ENCODE peak calls at places on chromosomes 12 and 14, in six cellular contexts. V is prostate gland; N is uterus; O is CD8-positive, alpha-beta T cell; I is BJ; L is fibroblast of lung. X is an unnamed sample.

GRCh38 chr14:103949386-103949785 is 7.1 kb upstream of the RD3L start:
- DNase-seq in I (no peak), L (no peak), O (no peak), V (no peak), N (no peak), X (no peak)

GRCh38 chr14:96830946-96831345 is 33.8 kb downstream of the VRK1 start:
- DNase-seq in I (no peak), V (no peak), N (no peak), L (no peak), O (no peak), X (no peak)

GRCh38 chr14:65103150-65103760 is 938 bp upstream of the MAX start:
- DNase-seq in V (no peak), O (no peak), L (peak), I (no peak), N (no peak), X (no peak)

GRCh38 chr14:97602438-97603117 is 805.4 kb downstream of the VRK1 start:
- DNase-seq in I (no peak), L (no peak), N (no peak), O (peak), V (no peak), X (no peak)

GRCh38 chr12:9669534-9669933 is at the start of gene CLEC2D:
- DNase-seq in L (no peak), I (no peak), N (no peak), V (no peak), O (no peak), X (no peak)

GRCh38 chr14:34678735-34679134 is 35.7 kb downstream of the CFL2 start:
- DNase-seq in V (no peak), O (no peak), I (no peak), L (no peak), N (no peak), X (no peak)

GRCh38 chr12:50732591-50732990 is 31.3 kb upstream of the ATF1 start:
- DNase-seq in N (no peak), V (no peak), I (peak), L (peak), O (no peak), X (peak)

GRCh38 chr12:131586761-131587160 is 124.1 kb upstream of the SFSWAP start:
- DNase-seq in O (no peak), L (no peak), V (no peak), N (no peak), I (no peak), X (no peak)

GRCh38 chr14:75495882-75496281 is 26.4 kb upstream of the BATF start:
- DNase-seq in N (no peak), V (no peak), I (no peak), O (no peak), L (no peak), X (no peak)

GRCh38 chr12:131682511-131682895 is 28.4 kb upstream of the SFSWAP start:
- DNase-seq in L (no peak), N (no peak), O (no peak), V (no peak), I (no peak), X (no peak)

GRCh38 chr14:53954551-53955233 is 1.9 kb downstream of the BMP4 start:
- DNase-seq in V (no peak), L (peak), I (no peak), O (no peak), N (peak), X (no peak)

GRCh38 chr12:100826323-100826722 is 31.7 kb downstream of the ANO4 start:
- DNase-seq in L (peak), N (peak), V (peak), I (no peak), O (no peak), X (peak)

GRCh38 chr12:966715-967114 is 17.2 kb upstream of the RAD52 start:
- DNase-seq in O (no peak), I (no peak), N (no peak), L (no peak), V (no peak), X (no peak)

GRCh38 chr12:130073721-130074120 is 88.5 kb upstream of the FZD10 start:
- DNase-seq in I (no peak), N (no peak), V (peak), O (no peak), L (no peak), X (no peak)

GRCh38 chr12:31322651-31323248 is 3.2 kb downstream of the SINHCAF start:
- DNase-seq in N (no peak), V (peak), L (peak), I (no peak), O (no peak), X (peak)

GRCh38 chr14:72906879-72907278 is 13.0 kb upstream of the DPF3 start:
- DNase-seq in I (no peak), L (no peak), N (no peak), V (no peak), O (no peak), X (no peak)

GRCh38 chr12:17076335-17076734 is 470.4 kb upstream of the LMO3 start:
- DNase-seq in N (no peak), O (no peak), L (no peak), I (no peak), V (no peak), X (no peak)

GRCh38 chr12:24175281-24175680 is 225.8 kb upstream of the SOX5 start:
- DNase-seq in O (no peak), L (no peak), I (no peak), N (no peak), V (no peak), X (no peak)

DNA sequence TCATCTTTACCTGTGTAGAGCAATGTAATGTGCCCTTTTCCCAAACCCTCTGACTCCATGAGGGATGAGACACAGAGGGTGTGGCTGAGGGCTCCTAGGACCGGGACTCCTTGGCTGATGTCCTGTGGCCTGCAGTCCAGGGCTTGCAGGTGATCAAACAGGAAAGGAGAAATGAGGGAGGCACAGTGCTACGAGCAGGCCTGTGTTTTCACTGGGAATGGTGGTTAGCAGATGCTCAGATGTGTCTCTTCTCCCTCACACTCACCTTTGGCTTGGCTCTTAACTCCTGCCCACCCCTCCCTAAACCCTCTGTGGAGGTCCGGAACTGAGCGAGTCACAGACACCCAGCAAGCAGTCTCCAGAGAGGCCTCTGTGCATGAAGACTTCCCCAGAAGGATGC is 254.4 kb downstream of the DAD1 start:
- DNase-seq in L (no peak), V (no peak), I (no peak), O (no peak), N (no peak), X (no peak)
- H3K4me3 ChIP-seq in L (no peak), V (no peak), I (no peak), O (no peak), N (no peak), X (no peak)

GRCh38 chr12:109724321-109724892 is 10.8 kb downstream of the FAM222A start:
- DNase-seq in O (no peak), V (no peak), N (no peak), I (no peak), L (no peak), X (no peak)
- TF ChIP-seq CTCF in O (no peak), V (no peak), N (no peak), I (no peak), L (no peak), X (no peak)

DNA sequence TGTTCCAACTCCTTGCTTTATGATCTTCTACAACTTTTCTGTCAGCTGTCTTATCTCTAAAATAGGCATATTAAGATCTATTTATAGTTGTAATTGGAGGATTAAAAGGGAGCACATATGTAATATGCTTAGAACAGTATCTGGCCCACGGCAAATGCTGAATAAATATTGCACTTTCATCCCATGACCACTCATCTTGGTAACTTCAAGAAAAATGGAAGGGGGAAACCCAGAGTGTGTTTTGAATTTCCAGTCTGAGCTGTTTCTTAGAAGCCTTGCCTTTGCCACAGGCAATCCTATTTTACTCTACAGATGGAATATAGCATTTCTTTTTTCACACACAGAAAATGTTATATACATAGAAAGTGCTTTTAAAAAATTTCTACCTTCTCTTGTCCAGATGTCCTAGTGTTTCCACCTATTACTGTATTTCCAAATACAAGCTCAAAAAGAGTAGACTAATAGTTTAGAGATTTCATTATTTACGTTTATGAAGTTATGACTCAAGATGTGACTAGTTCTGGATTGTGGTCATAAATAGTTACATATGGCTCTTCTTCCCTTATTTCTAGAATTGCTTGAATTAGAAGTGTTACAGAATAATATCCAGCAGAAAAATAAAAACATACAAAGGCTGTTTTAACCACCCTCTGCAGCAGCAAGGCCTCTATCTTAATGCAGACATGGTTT is 6.2 kb upstream of the STXBP6 start:
- DNase-seq in L (peak), O (no peak), V (no peak), N (no peak), I (no peak), X (no peak)
- H3K4me3 ChIP-seq in L (no peak), O (no peak), V (no peak), N (no peak), I (no peak), X (no peak)

DNA sequence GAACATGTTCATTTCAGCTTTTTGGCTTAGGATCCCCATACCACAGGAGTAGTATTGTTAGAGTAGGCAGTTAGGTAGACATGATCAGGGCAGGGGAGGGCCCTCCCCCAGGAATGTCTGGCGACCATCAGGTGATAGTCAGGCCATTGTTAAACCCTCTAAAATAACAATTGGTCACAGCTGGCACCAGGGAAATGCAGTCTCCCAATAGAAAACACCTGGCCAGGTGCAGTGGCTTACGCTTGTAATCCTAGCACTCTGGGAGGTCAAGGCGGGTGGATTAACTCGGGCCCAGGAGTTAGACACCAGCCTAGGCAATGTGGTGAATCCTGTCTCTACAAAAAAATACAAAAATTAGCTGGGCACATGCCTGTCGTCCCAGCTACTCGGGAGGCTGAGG is 187.1 kb downstream of the MON2 start:
- DNase-seq in V (no peak), L (no peak), I (no peak), O (no peak), N (no peak), X (no peak)
- TF ChIP-seq CTCF in V (no peak), L (no peak), I (no peak), O (no peak), N (no peak), X (no peak)

DNA sequence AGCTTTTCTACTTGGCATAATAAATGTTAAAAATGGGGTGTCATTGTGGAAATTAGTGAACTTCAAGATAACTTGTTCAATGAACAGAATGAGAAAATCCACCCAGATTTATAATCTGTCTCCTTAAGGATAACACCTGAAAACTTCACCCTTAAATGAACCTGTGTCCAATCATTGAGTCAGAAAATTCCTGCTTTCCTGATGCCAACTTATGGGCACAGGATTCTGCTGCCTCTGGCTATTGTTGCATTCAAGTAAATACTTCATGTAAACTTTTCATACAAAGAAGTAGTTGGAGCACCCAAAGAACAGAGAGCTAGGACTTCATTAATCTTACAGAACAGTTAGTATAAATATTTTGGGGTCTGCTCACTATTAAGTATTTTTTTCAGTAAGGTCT is 98.9 kb upstream of the PLEKHA5 start:
- DNase-seq in O (no peak), V (no peak), L (no peak), I (no peak), N (no peak), X (no peak)
- H3K4me3 ChIP-seq in O (no peak), V (no peak), L (no peak), I (no peak), N (no peak), X (no peak)

DNA sequence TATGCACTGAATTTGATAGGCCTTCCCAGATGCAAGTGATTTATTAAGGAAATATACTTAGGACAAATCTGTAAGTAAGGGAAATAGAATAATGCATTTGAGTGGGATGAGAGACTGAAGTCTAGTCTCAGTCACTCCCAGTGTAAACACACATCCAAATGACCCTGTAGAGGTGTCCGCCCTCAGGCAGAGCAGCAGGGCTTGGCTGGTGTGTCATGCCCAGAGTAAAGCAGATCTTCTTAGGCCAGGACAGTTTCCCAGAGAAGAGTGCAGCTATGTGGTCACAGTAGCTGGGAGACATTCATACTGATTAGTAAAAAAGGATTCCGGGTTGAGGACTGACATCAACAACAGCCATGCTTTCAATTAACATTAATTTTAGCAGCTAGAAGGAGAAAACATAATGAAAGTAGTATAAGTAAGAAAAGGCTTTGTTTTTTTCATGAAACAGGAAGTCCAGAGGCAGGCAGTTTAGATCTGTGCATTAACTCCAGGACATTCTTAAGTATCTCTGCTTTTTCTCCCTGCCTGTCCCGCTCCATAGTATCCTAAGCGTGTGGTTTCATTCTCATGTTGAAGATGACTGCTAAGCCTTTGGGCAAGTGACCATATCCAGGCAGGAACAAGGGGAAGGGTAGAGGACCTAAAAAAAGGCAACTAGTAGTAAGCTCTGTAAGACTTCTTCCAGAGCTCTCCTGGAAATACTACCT is 35.7 kb downstream of the CNTN1 start:
- DNase-seq in L (no peak), V (no peak), N (no peak), I (no peak), O (no peak), X (no peak)
- TF ChIP-seq CTCF in L (no peak), V (no peak), N (no peak), I (no peak), O (no peak), X (no peak)

GRCh38 chr14:76772300-76773187 is 11.3 kb downstream of the VASH1 start:
- DNase-seq in I (no peak), V (no peak), L (peak), N (peak), O (peak), X (no peak)
- H3K4me3 ChIP-seq in I (no peak), V (no peak), L (no peak), N (no peak), O (no peak), X (no peak)

DNA sequence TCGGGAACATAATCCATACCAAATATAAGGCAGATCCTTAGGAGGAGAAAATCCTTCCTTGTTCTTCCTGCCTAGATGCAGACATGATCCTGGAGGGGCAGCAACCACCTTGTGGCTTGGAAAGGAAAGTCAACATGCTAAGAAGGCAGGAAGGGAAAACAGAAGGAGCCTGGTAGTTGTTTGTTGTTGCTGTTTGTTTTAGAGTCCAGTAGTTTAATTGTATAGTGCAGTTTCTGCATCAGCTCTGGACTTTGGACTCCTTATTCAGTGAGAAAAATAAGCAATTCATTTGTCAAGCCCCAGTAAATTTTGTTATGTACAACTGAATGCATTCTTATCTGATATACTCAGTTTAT is 45.7 kb upstream of the APPL2 start:
- DNase-seq in N (no peak), V (no peak), I (no peak), L (no peak), O (no peak), X (no peak)
- TF ChIP-seq CTCF in N (no peak), V (no peak), I (no peak), L (no peak), O (no peak), X (no peak)

GRCh38 chr12:70230934-70231606 is 12.2 kb upstream of the CNOT2 start:
- DNase-seq in N (no peak), O (no peak), L (no peak), I (no peak), V (no peak), X (no peak)
- H3K4me3 ChIP-seq in N (no peak), O (no peak), L (no peak), I (no peak), V (no peak), X (no peak)

DNA sequence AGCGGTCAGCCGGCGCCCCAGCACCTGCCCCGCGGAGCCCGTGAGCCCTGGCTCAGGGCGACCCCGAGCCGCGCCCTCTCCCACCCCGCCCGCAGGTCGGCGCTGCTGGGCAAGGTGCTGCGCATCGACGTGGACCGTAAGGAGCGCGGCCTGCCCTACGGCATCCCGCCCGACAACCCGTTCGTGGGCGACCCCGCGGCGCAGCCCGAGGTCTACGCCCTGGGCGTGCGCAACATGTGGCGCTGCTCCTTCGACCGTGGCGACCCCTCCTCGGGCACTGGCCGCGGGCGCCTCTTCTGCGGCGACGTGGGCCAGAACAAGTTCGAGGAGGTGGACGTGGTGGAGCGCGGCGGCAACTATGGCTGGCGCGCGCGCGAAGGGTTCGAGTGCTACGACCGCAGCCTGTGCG is 14.4 kb downstream of the HHIPL1 start:
- DNase-seq in L (no peak), V (no peak), N (no peak), O (no peak), I (no peak), X (no peak)
- TF ChIP-seq CTCF in L (no peak), V (no peak), N (no peak), O (no peak), I (no peak), X (no peak)

X was measured in astrocyte of the cerebellum.